ENCODE peak calls at places on chromosomes 7 and 10, in six cellular contexts. One of them, this sample, is unnamed.

GRCh38 chr10:110488124-110488681 is 9.5 kb upstream of the DUSP5 start:
- DNase-seq in mesothelial cell of epicardium: no peak
- DNase-seq in NCI-H1105: no peak
- DNase-seq in CD8-positive, alpha-beta T cell: no peak
- DNase-seq in astrocyte of the hippocampus: no peak
- DNase-seq in natural killer cell: no peak
- DNase-seq in this sample: no peak

GRCh38 chr10:84076540-84077195 is 62.6 kb upstream of the GHITM start:
- DNase-seq in CD8-positive, alpha-beta T cell: no peak
- DNase-seq in mesothelial cell of epicardium: no peak
- DNase-seq in natural killer cell: no peak
- DNase-seq in astrocyte of the hippocampus: peak
- DNase-seq in NCI-H1105: no peak
- DNase-seq in this sample: no peak

GRCh38 chr10:11180228-11180627 is 162.6 kb downstream of the CELF2 start:
- DNase-seq in mesothelial cell of epicardium: no peak
- DNase-seq in NCI-H1105: no peak
- DNase-seq in CD8-positive, alpha-beta T cell: peak
- DNase-seq in natural killer cell: peak
- DNase-seq in astrocyte of the hippocampus: no peak
- DNase-seq in this sample: no peak

GRCh38 chr7:150980663-150981062 is 2.5 kb upstream of the KCNH2 start:
- DNase-seq in natural killer cell: no peak
- DNase-seq in CD8-positive, alpha-beta T cell: no peak
- DNase-seq in NCI-H1105: no peak
- DNase-seq in astrocyte of the hippocampus: no peak
- DNase-seq in mesothelial cell of epicardium: no peak
- DNase-seq in this sample: no peak

GRCh38 chr7:34362621-34363020 is 295.4 kb upstream of the NPSR1 start:
- DNase-seq in CD8-positive, alpha-beta T cell: no peak
- DNase-seq in astrocyte of the hippocampus: no peak
- DNase-seq in mesothelial cell of epicardium: no peak
- DNase-seq in NCI-H1105: no peak
- DNase-seq in natural killer cell: no peak
- DNase-seq in this sample: no peak

GRCh38 chr10:124589491-124590006 is 127.9 kb downstream of the LHPP start:
- DNase-seq in NCI-H1105: peak
- DNase-seq in astrocyte of the hippocampus: peak
- DNase-seq in CD8-positive, alpha-beta T cell: no peak
- DNase-seq in natural killer cell: no peak
- DNase-seq in mesothelial cell of epicardium: no peak
- DNase-seq in this sample: no peak

GRCh38 chr7:129877146-129877792 is 75.5 kb downstream of the UBE2H start:
- DNase-seq in astrocyte of the hippocampus: no peak
- DNase-seq in mesothelial cell of epicardium: no peak
- DNase-seq in natural killer cell: no peak
- DNase-seq in CD8-positive, alpha-beta T cell: no peak
- DNase-seq in NCI-H1105: no peak
- DNase-seq in this sample: no peak

GRCh38 chr7:1694551-1694950 is 24.5 kb downstream of the ELFN1 start:
- DNase-seq in natural killer cell: no peak
- DNase-seq in mesothelial cell of epicardium: no peak
- DNase-seq in astrocyte of the hippocampus: no peak
- DNase-seq in NCI-H1105: no peak
- DNase-seq in CD8-positive, alpha-beta T cell: no peak
- DNase-seq in this sample: peak

GRCh38 chr10:86668297-86669165 is at the start of gene LDB3:
- DNase-seq in mesothelial cell of epicardium: no peak
- DNase-seq in CD8-positive, alpha-beta T cell: no peak
- DNase-seq in astrocyte of the hippocampus: peak
- DNase-seq in natural killer cell: no peak
- DNase-seq in NCI-H1105: no peak
- DNase-seq in this sample: no peak

GRCh38 chr10:21173964-21174669 is 277.0 kb upstream of the NEBL start:
- DNase-seq in NCI-H1105: peak
- DNase-seq in mesothelial cell of epicardium: peak
- DNase-seq in natural killer cell: no peak
- DNase-seq in astrocyte of the hippocampus: peak
- DNase-seq in CD8-positive, alpha-beta T cell: no peak
- DNase-seq in this sample: no peak

GRCh38 chr10:83991986-83992753 is 147.1 kb upstream of the GHITM start:
- DNase-seq in natural killer cell: no peak
- DNase-seq in CD8-positive, alpha-beta T cell: no peak
- DNase-seq in mesothelial cell of epicardium: no peak
- DNase-seq in astrocyte of the hippocampus: peak
- DNase-seq in NCI-H1105: peak
- DNase-seq in this sample: no peak

GRCh38 chr7:31002256-31002655 is 38.5 kb downstream of the GHRHR start:
- DNase-seq in astrocyte of the hippocampus: no peak
- DNase-seq in natural killer cell: no peak
- DNase-seq in CD8-positive, alpha-beta T cell: no peak
- DNase-seq in NCI-H1105: no peak
- DNase-seq in mesothelial cell of epicardium: no peak
- DNase-seq in this sample: no peak

This sample was measured in mesenteric fat pad.